ENCODE peak calls at places on chromosomes 4 and X, in eight cellular contexts. One of them, this sample, is unnamed.

GRCh38 chrX:15301924-15302323 is 13.5 kb downstream of the ASB11 start:
- DNase-seq in GM03348: no peak
- DNase-seq in lower leg skin: peak
- DNase-seq in skeletal muscle cell: peak
- DNase-seq in tibial artery: peak
- DNase-seq in stimulated activated effector memory CD8-positive, alpha-beta T cell treated with anti-CD3 and anti-CD28 coated beads, Interleukin-12 subunit alpha, Interleukin-12 subunit beta, amount 100 ng/mL, for 72 hours: peak
- DNase-seq in HS-5: no peak
- DNase-seq in NCI-H2029: peak
- DNase-seq in this sample: no peak

GRCh38 chr4:186485621-186486062 is 69.7 kb downstream of the MTNR1A start:
- DNase-seq in skeletal muscle cell: no peak
- DNase-seq in HS-5: no peak
- DNase-seq in stimulated activated effector memory CD8-positive, alpha-beta T cell treated with anti-CD3 and anti-CD28 coated beads, Interleukin-12 subunit alpha, Interleukin-12 subunit beta, amount 100 ng/mL, for 72 hours: no peak
- DNase-seq in GM03348: peak
- DNase-seq in NCI-H2029: no peak
- DNase-seq in lower leg skin: no peak
- DNase-seq in tibial artery: peak
- DNase-seq in this sample: no peak

GRCh38 chrX:13081385-13082285 is 37.2 kb upstream of the FAM9C start:
- DNase-seq in NCI-H2029: no peak
- DNase-seq in HS-5: no peak
- DNase-seq in lower leg skin: no peak
- DNase-seq in GM03348: no peak
- DNase-seq in stimulated activated effector memory CD8-positive, alpha-beta T cell treated with anti-CD3 and anti-CD28 coated beads, Interleukin-12 subunit alpha, Interleukin-12 subunit beta, amount 100 ng/mL, for 72 hours: no peak
- DNase-seq in tibial artery: no peak
- DNase-seq in skeletal muscle cell: no peak
- DNase-seq in this sample: no peak

GRCh38 chr4:100372432-100372831 is 145.4 kb downstream of the EMCN start:
- DNase-seq in GM03348: peak
- DNase-seq in HS-5: no peak
- DNase-seq in skeletal muscle cell: no peak
- DNase-seq in stimulated activated effector memory CD8-positive, alpha-beta T cell treated with anti-CD3 and anti-CD28 coated beads, Interleukin-12 subunit alpha, Interleukin-12 subunit beta, amount 100 ng/mL, for 72 hours: no peak
- DNase-seq in lower leg skin: no peak
- DNase-seq in NCI-H2029: no peak
- DNase-seq in tibial artery: no peak
- DNase-seq in this sample: peak

GRCh38 chr4:157217708-157218107 is 2.8 kb upstream of the GRIA2 start:
- DNase-seq in HS-5: peak
- DNase-seq in lower leg skin: no peak
- DNase-seq in GM03348: peak
- DNase-seq in skeletal muscle cell: no peak
- DNase-seq in tibial artery: no peak
- DNase-seq in stimulated activated effector memory CD8-positive, alpha-beta T cell treated with anti-CD3 and anti-CD28 coated beads, Interleukin-12 subunit alpha, Interleukin-12 subunit beta, amount 100 ng/mL, for 72 hours: no peak
- DNase-seq in NCI-H2029: no peak
- DNase-seq in this sample: no peak

GRCh38 chr4:72970756-72971155 is 98.8 kb downstream of the COX18 start:
- DNase-seq in stimulated activated effector memory CD8-positive, alpha-beta T cell treated with anti-CD3 and anti-CD28 coated beads, Interleukin-12 subunit alpha, Interleukin-12 subunit beta, amount 100 ng/mL, for 72 hours: no peak
- DNase-seq in lower leg skin: no peak
- DNase-seq in GM03348: no peak
- DNase-seq in skeletal muscle cell: peak
- DNase-seq in HS-5: no peak
- DNase-seq in tibial artery: no peak
- DNase-seq in NCI-H2029: no peak
- DNase-seq in this sample: no peak

GRCh38 chrX:137166591-137166990 is 132.8 kb upstream of the GPR101 start:
- DNase-seq in tibial artery: no peak
- DNase-seq in NCI-H2029: no peak
- DNase-seq in HS-5: no peak
- DNase-seq in GM03348: no peak
- DNase-seq in skeletal muscle cell: no peak
- DNase-seq in lower leg skin: no peak
- DNase-seq in stimulated activated effector memory CD8-positive, alpha-beta T cell treated with anti-CD3 and anti-CD28 coated beads, Interleukin-12 subunit alpha, Interleukin-12 subunit beta, amount 100 ng/mL, for 72 hours: no peak
- DNase-seq in this sample: no peak

GRCh38 chr4:48594185-48594584 is 104.1 kb downstream of the ZAR1 start:
- DNase-seq in NCI-H2029: no peak
- DNase-seq in tibial artery: no peak
- DNase-seq in stimulated activated effector memory CD8-positive, alpha-beta T cell treated with anti-CD3 and anti-CD28 coated beads, Interleukin-12 subunit alpha, Interleukin-12 subunit beta, amount 100 ng/mL, for 72 hours: no peak
- DNase-seq in GM03348: no peak
- DNase-seq in skeletal muscle cell: no peak
- DNase-seq in HS-5: no peak
- DNase-seq in lower leg skin: no peak
- DNase-seq in this sample: no peak

GRCh38 chr4:3257691-3258482 is 8.9 kb downstream of the MSANTD1 start:
- DNase-seq in skeletal muscle cell: no peak
- DNase-seq in lower leg skin: peak
- DNase-seq in NCI-H2029: peak
- DNase-seq in stimulated activated effector memory CD8-positive, alpha-beta T cell treated with anti-CD3 and anti-CD28 coated beads, Interleukin-12 subunit alpha, Interleukin-12 subunit beta, amount 100 ng/mL, for 72 hours: no peak
- DNase-seq in HS-5: peak
- DNase-seq in tibial artery: no peak
- DNase-seq in GM03348: peak
- DNase-seq in this sample: peak

GRCh38 chr4:117560329-117560728 is 474.0 kb upstream of the NDST3 start:
- DNase-seq in stimulated activated effector memory CD8-positive, alpha-beta T cell treated with anti-CD3 and anti-CD28 coated beads, Interleukin-12 subunit alpha, Interleukin-12 subunit beta, amount 100 ng/mL, for 72 hours: no peak
- DNase-seq in NCI-H2029: no peak
- DNase-seq in lower leg skin: no peak
- DNase-seq in HS-5: peak
- DNase-seq in skeletal muscle cell: no peak
- DNase-seq in tibial artery: no peak
- DNase-seq in GM03348: peak
- DNase-seq in this sample: no peak

GRCh38 chrX:133444952-133445831 is 29.9 kb upstream of the GPC4 start:
- DNase-seq in lower leg skin: no peak
- DNase-seq in skeletal muscle cell: no peak
- DNase-seq in stimulated activated effector memory CD8-positive, alpha-beta T cell treated with anti-CD3 and anti-CD28 coated beads, Interleukin-12 subunit alpha, Interleukin-12 subunit beta, amount 100 ng/mL, for 72 hours: no peak
- DNase-seq in HS-5: no peak
- DNase-seq in GM03348: no peak
- DNase-seq in NCI-H2029: peak
- DNase-seq in tibial artery: no peak
- DNase-seq in this sample: peak

GRCh38 chr4:139622856-139623255 is 42.8 kb upstream of the MGST2 start:
- DNase-seq in HS-5: no peak
- DNase-seq in tibial artery: no peak
- DNase-seq in stimulated activated effector memory CD8-positive, alpha-beta T cell treated with anti-CD3 and anti-CD28 coated beads, Interleukin-12 subunit alpha, Interleukin-12 subunit beta, amount 100 ng/mL, for 72 hours: no peak
- DNase-seq in lower leg skin: no peak
- DNase-seq in skeletal muscle cell: no peak
- DNase-seq in GM03348: no peak
- DNase-seq in NCI-H2029: no peak
- DNase-seq in this sample: no peak